ENCODE peak calls at places on chromosome 20, in eight cellular contexts. Q, H, I, T, C, L, E and P are unnamed samples.

GRCh38 chr20:23068283-23068682 is 17.8 kb downstream of the CD93 start:
- DNase-seq in Q (no peak), H (no peak), I (no peak), T (no peak), C (no peak), L (no peak), E (no peak), P (no peak)

GRCh38 chr20:25017257-25017803 is 24.8 kb upstream of the APMAP start:
- DNase-seq in Q (no peak), H (no peak), I (peak; percentile 76), T (no peak), C (no peak), L (no peak), E (no peak), P (no peak)

GRCh38 chr20:23244207-23244915 is 106.2 kb upstream of the NXT1 start:
- DNase-seq in Q (no peak), H (no peak), I (no peak), T (no peak), C (no peak), L (no peak), E (no peak), P (no peak)

GRCh38 chr20:63967330-63968135 is 2.2 kb downstream of the ZNF512B start:
- DNase-seq in Q (no peak), H (no peak), I (no peak), T (no peak), C (no peak), L (no peak), E (no peak), P (no peak)

GRCh38 chr20:62411479-62412193 is 4.6 kb upstream of the CABLES2 start:
- DNase-seq in Q (no peak), H (no peak), I (no peak), T (no peak), C (no peak), L (no peak), E (no peak), P (no peak)

GRCh38 chr20:58046311-58046710 is 182.1 kb downstream of the ANKRD60 start:
- DNase-seq in Q (no peak), H (no peak), I (no peak), T (no peak), C (no peak), L (no peak), E (no peak), P (no peak)

GRCh38 chr20:35199696-35200095 is 26.8 kb upstream of the MMP24 start:
- DNase-seq in Q (no peak), H (no peak), I (no peak), T (no peak), C (no peak), L (no peak), E (no peak), P (no peak)

GRCh38 chr20:5833309-5833941 is 83.2 kb downstream of the SHLD1 start:
- DNase-seq in Q (no peak), H (no peak), I (no peak), T (no peak), C (no peak), L (no peak), E (no peak), P (no peak)

GRCh38 chr20:37961016-37961415 is 58.1 kb downstream of the VSTM2L start:
- DNase-seq in Q (no peak), H (no peak), I (no peak), T (no peak), C (no peak), L (no peak), E (no peak), P (no peak)

GRCh38 chr20:46251211-46251673 is 57.1 kb downstream of the CDH22 start:
- DNase-seq in Q (no peak), H (no peak), I (no peak), T (no peak), C (no peak), L (no peak), E (no peak), P (no peak)

GRCh38 chr20:36460648-36461599 is 80.4 kb upstream of the MYL9 start:
- DNase-seq in Q (peak; percentile 84), H (peak; percentile 71), I (peak; percentile 52), T (peak; percentile 82), C (peak; percentile 82), L (peak; percentile 93), E (peak; percentile 87), P (peak; percentile 84)